ENCODE peak calls at places on chromosomes 12 and 14, in six cellular contexts. K is stomach, R is gastrocnemius medialis, E is A549, M is heart left ventricle, P is GM23338. I is an unnamed sample.

GRCh38 chr14:100605706-100606686 is 18.8 kb upstream of the BEGAIN start:
- DNase-seq in K (no peak), R (no peak), E (no peak), M (no peak), P (no peak), I (no peak)

GRCh38 chr12:75759842-75760260 is 248.4 kb upstream of the KRR1 start:
- DNase-seq in K (no peak), R (no peak), E (peak; percentile 26), M (no peak), P (no peak), I (no peak)

GRCh38 chr12:3490848-3491382 is at the start of gene PRMT8:
- DNase-seq in K (no peak), R (no peak), E (no peak), M (no peak), P (peak; percentile 81), I (no peak)

GRCh38 chr12:90574676-90575075 is 380.3 kb downstream of the CCER1 start:
- DNase-seq in K (no peak), R (no peak), E (no peak), M (no peak), P (no peak), I (no peak)

GRCh38 chr12:64678248-64678647 is 68.0 kb downstream of the RASSF3 start:
- DNase-seq in K (no peak), R (no peak), E (no peak), M (no peak), P (no peak), I (no peak)

GRCh38 chr12:99137124-99137845 is 492.2 kb downstream of the APAF1 start:
- DNase-seq in K (no peak), R (no peak), E (no peak), M (no peak), P (peak; percentile 45), I (no peak)

GRCh38 chr12:94488449-94488848 is 28.8 kb upstream of the CEP83 start:
- DNase-seq in K (no peak), R (no peak), E (no peak), M (no peak), P (no peak), I (no peak)

GRCh38 chr12:89674326-89674942 is 34.2 kb downstream of the ATP2B1 start:
- DNase-seq in K (no peak), R (no peak), E (no peak), M (no peak), P (no peak), I (no peak)

GRCh38 chr14:34853041-34853440 is 22.1 kb downstream of the BAZ1A start:
- DNase-seq in K (no peak), R (no peak), E (no peak), M (no peak), P (no peak), I (no peak)

GRCh38 chr14:84006643-84007137 is 1523.3 kb upstream of the FLRT2 start:
- DNase-seq in K (no peak), R (no peak), E (no peak), M (peak; percentile 34), P (peak; percentile 33), I (peak; percentile 40)

GRCh38 chr12:66269757-66270383 is 32.4 kb upstream of the HELB start:
- DNase-seq in K (no peak), R (no peak), E (peak; percentile 53), M (no peak), P (peak; percentile 89), I (no peak)

GRCh38 chr14:44287858-44288257 is 219.2 kb downstream of the FSCB start:
- DNase-seq in K (no peak), R (no peak), E (no peak), M (no peak), P (no peak), I (no peak)

GRCh38 chr14:73713206-73713803 is 879 bp downstream of the PNMA1 start:
- DNase-seq in K (no peak), R (no peak), E (no peak), M (no peak), P (no peak), I (no peak)

GRCh38 chr12:93215290-93215678 is 162.4 kb upstream of the NUDT4 start:
- DNase-seq in K (no peak), R (no peak), E (no peak), M (no peak), P (no peak), I (no peak)

GRCh38 chr12:119624971-119625370 is 31.4 kb downstream of the TMEM233 start:
- DNase-seq in K (no peak), R (no peak), E (no peak), M (no peak), P (no peak), I (no peak)

GRCh38 chr14:103549361-103550311 is 12.8 kb downstream of the BAG5 start:
- DNase-seq in K (no peak), R (no peak), E (no peak), M (peak; percentile 61), P (no peak), I (peak; percentile 24)

GRCh38 chr14:55794655-55795583 is 214.9 kb downstream of the KTN1 start:
- DNase-seq in K (no peak), R (no peak), E (peak; percentile 52), M (no peak), P (no peak), I (no peak)

GRCh38 chr12:118777550-118777949 is 203.8 kb upstream of the SRRM4 start:
- DNase-seq in K (no peak), R (no peak), E (no peak), M (no peak), P (no peak), I (no peak)

GRCh38 chr14:92952497-92953298 is 29.7 kb downstream of the CHGA start:
- DNase-seq in K (no peak), R (no peak), E (no peak), M (peak; percentile 36), P (no peak), I (no peak)

DNA sequence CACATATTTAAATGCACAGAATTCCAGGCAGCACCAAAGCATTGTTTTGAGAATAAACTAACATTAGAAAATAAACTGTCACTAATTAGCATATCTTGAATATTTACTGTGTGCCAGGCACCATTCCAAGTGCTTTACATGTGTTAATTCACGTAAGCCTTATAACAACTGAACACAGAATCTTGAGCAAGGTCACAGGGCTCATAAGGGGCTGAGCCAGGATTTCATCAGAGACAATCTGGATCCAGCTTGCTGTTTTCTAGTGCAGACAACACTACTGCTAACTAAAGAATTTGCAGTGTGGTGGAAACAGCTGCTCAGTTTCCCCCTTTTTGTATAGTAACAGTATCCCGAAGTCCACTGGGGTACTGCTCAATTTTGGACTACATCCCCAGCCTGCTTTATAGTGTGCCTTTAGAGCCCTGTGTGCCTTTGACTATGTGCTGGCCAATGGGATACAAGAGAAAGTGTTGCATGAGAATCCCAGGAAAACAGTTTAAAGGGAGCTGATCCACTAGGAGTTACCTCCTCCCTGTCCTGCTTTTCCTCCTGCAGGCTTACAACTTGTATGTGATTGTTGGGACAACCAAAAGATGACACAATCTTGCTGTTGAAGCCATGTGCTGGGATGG is 36.0 kb upstream of the RMST start:
- DNase-seq in K (no peak), R (no peak), E (no peak), M (no peak), P (peak; percentile 64), I (no peak)
- H3K27ac ChIP-seq in K (no peak overlapping the region), R (no peak overlapping the region), E (no peak overlapping the region), M (no peak overlapping the region), P (peak overlapping the region; percentile 66), I (no peak overlapping the region)

GRCh38 chr14:60863251-60863650 is 117.6 kb downstream of the TRMT5 start:
- DNase-seq in K (no peak), R (no peak), E (no peak), M (no peak), P (no peak), I (no peak)
- H3K4me1 ChIP-seq in K (peaks cover 14% of the 10 kb centered on the region), R (peaks cover 69% of the 10 kb centered on the region), E (no peaks in the 10 kb centered on the region), M (no peaks in the 10 kb centered on the region), P (no peaks in the 10 kb centered on the region), I (peaks cover 7% of the 10 kb centered on the region)

GRCh38 chr12:57452181-57452936 is 2.7 kb upstream of the INHBE start:
- DNase-seq in K (no peak), R (peak; percentile 47), E (peak; percentile 82), M (peak; percentile 78), P (peak; percentile 27), I (no peak)
- H3K27ac ChIP-seq in K (no peak overlapping the region), R (peak overlapping the region; percentile 90), E (peak overlapping the region; percentile 99), M (peak overlapping the region; percentile 85), P (no peak overlapping the region), I (peak overlapping the region; percentile 27)

DNA sequence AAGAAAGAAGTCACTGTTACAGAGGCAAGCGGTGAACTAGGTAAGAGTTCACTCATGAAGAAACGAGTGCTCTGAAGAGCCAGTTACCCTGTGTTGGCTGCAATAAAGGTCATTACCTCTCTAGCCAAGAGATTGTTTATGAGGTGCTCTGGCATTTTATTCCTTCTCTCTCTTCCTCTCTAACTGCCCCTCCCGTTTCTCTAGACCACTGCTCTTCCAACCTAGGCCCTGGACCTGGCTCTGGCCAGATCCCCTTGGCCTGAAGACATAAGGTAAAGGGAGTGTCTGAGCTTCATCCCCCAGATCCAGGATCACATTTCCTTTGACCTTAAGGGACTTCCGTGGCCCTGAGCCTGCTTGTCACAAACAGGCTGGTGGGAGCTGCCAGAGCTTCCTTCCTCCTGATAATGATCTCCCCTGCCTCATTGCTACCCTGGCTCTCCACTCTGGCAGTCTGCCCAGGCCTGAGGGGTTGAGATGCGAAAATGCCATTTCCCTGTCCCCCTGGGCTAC is 2.0 kb downstream of the RNASE7 start:
- DNase-seq in K (no peak), R (no peak), E (no peak), M (no peak), P (no peak), I (no peak)
- H3K4me1 ChIP-seq in K (peaks cover 9% of the 10 kb centered on the region), R (peaks cover 61% of the 10 kb centered on the region), E (no peaks in the 10 kb centered on the region), M (peaks cover 19% of the 10 kb centered on the region), P (peaks cover 8% of the 10 kb centered on the region), I (no peaks in the 10 kb centered on the region)

I was measured in uterus.